ENCODE peak calls at places on chromosomes 16 and 17, in nine cellular contexts. L is cardiac fibroblast; B is sigmoid colon; M is CD8-positive, alpha-beta T cell; J is progenitor cell of endocrine pancreas; X is prostate gland; H is lower leg skin; K is nephron progenitor cell; Y is epithelial cell of esophagus. V is an unnamed sample.
A peak's percentile ranks its signal among the peaks of the same experiment; 100 is the strongest.

GRCh38 chr17:27609606-27610303 is 21.2 kb upstream of the LGALS9 start:
- DNase-seq in L (peak; percentile 32), B (no peak), M (no peak), J (no peak), X (peak; percentile 50), H (no peak), K (peak; percentile 32), Y (peak; percentile 70), V (no peak)

GRCh38 chr17:42653179-42654124 is 5.6 kb upstream of the TUBG2 start:
- DNase-seq in L (peak; percentile 73), B (peak; percentile 92), M (no peak), J (no peak), X (peak; percentile 49), H (peak; percentile 49), K (peak; percentile 31), Y (no peak), V (no peak)

GRCh38 chr16:375927-376816 is 5.6 kb downstream of the PGAP6 start:
- DNase-seq in L (no peak), B (no peak), M (no peak), J (no peak), X (no peak), H (no peak), K (no peak), Y (no peak), V (no peak)

GRCh38 chr17:67449065-67449464 is 72.0 kb downstream of the PITPNC1 start:
- DNase-seq in L (peak; percentile 26), B (no peak), M (no peak), J (no peak), X (no peak), H (no peak), K (no peak), Y (no peak), V (no peak)

GRCh38 chr17:66018786-66019185 is 173.1 kb downstream of the CEP112 start:
- DNase-seq in L (no peak), B (no peak), M (no peak), J (no peak), X (no peak), H (no peak), K (no peak), Y (no peak), V (no peak)

GRCh38 chr16:75288181-75288580 is 36.8 kb upstream of the BCAR1 start:
- DNase-seq in L (no peak), B (no peak), M (no peak), J (no peak), X (no peak), H (no peak), K (no peak), Y (no peak), V (no peak)

GRCh38 chr17:49373115-49373514 is 11.1 kb upstream of the ZNF652 start:
- DNase-seq in L (no peak), B (peak; percentile 7), M (no peak), J (no peak), X (no peak), H (no peak), K (no peak), Y (no peak), V (no peak)

GRCh38 chr16:975313-975690 is 4.5 kb upstream of the LMF1 start:
- DNase-seq in L (no peak), B (no peak), M (no peak), J (no peak), X (no peak), H (no peak), K (no peak), Y (no peak), V (no peak)

GRCh38 chr16:1300664-1301476 is 8.6 kb upstream of the UBE2I start:
- DNase-seq in L (peak; percentile 50), B (no peak), M (peak; percentile 75), J (peak; percentile 83), X (peak; percentile 48), H (peak; percentile 34), K (peak; percentile 85), Y (peak; percentile 50), V (peak; percentile 83)

GRCh38 chr16:1906846-1907165 is 11.4 kb downstream of the HS3ST6 start:
- DNase-seq in L (no peak), B (no peak), M (no peak), J (no peak), X (no peak), H (no peak), K (no peak), Y (no peak), V (no peak)

GRCh38 chr17:35244345-35245195 is 1.7 kb downstream of the SLFN5 start:
- DNase-seq in L (peak; percentile 93), B (peak; percentile 92), M (peak; percentile 86), J (no peak), X (peak; percentile 15), H (peak; percentile 88), K (peak; percentile 18), Y (peak; percentile 79), V (peak; percentile 52)

GRCh38 chr16:85055503-85056210 is 28.1 kb downstream of the KIAA0513 start:
- DNase-seq in L (peak; percentile 64), B (no peak), M (peak; percentile 77), J (no peak), X (peak; percentile 47), H (peak; percentile 65), K (no peak), Y (no peak), V (no peak)

GRCh38 chr16:75957870-75958269 is 231.6 kb upstream of the CPHXL start:
- DNase-seq in L (no peak), B (no peak), M (no peak), J (no peak), X (no peak), H (no peak), K (no peak), Y (peak; percentile 46), V (no peak)

GRCh38 chr16:57020651-57021050 is 31.3 kb downstream of the NLRC5 start:
- DNase-seq in L (no peak), B (peak; percentile 53), M (no peak), J (no peak), X (no peak), H (no peak), K (no peak), Y (no peak), V (no peak)

GRCh38 chr16:4293181-4293716 is 20.4 kb upstream of the TFAP4 start:
- DNase-seq in L (no peak), B (no peak), M (no peak), J (no peak), X (no peak), H (no peak), K (no peak), Y (no peak), V (no peak)

GRCh38 chr16:4291699-4292098 is 18.9 kb upstream of the TFAP4 start:
- DNase-seq in L (no peak), B (no peak), M (no peak), J (no peak), X (no peak), H (no peak), K (no peak), Y (no peak), V (no peak)

GRCh38 chr16:4293822-4294457 is 21.1 kb upstream of the TFAP4 start:
- DNase-seq in L (peak; percentile 61), B (peak; percentile 84), M (no peak), J (peak; percentile 37), X (peak; percentile 64), H (no peak), K (peak; percentile 81), Y (peak; percentile 59), V (no peak)

GRCh38 chr16:4288148-4288921 is 15.5 kb upstream of the TFAP4 start:
- DNase-seq in L (peak; percentile 79), B (peak; percentile 89), M (peak; percentile 84), J (peak; percentile 74), X (peak; percentile 70), H (no peak), K (peak; percentile 83), Y (peak; percentile 91), V (peak; percentile 78)

GRCh38 chr16:4290236-4290830 is 17.5 kb upstream of the TFAP4 start:
- DNase-seq in L (peak; percentile 92), B (no peak), M (no peak), J (no peak), X (no peak), H (no peak), K (no peak), Y (peak; percentile 87), V (no peak)
- TF ChIP-seq CTCF in L (peak; percentile 20), B (no peak), M (no peak), J (no peak), X (peak; percentile 22), H (no peak), K (no peak), Y (peak; percentile 49), V (no peak)

DNA sequence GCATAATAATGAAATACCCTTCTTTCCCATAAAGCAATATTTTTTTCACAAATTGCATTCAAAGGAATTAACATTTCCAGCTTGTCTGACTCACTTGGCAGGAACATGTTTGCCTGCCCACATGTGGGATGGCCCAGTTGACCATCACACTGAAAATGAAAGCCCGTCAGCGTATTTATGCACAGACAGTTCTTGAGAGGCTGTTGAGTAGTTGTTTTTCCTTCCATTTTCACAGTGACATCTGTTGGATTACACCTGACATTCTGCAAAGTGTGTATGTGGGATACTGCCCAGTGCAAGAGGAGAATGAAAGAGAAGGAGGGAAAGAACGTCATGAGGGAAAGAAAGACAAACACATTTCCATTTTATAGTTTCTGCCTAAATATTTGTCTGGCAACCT is 29.7 kb downstream of the HS3ST4 start:
- DNase-seq in L (no peak), B (no peak), M (no peak), J (no peak), X (no peak), H (no peak), K (no peak), Y (no peak), V (no peak)
- TF ChIP-seq CTCF in L (no peak), B (no peak), M (no peak), J (no peak), X (no peak), H (no peak), K (no peak), Y (no peak), V (no peak)

GRCh38 chr17:79902146-79902791 is 63.0 kb upstream of the CBX4 start:
- DNase-seq in L (no peak), B (no peak), M (no peak), J (no peak), X (no peak), H (no peak), K (peak; percentile 0), Y (peak; percentile 34), V (no peak)

GRCh38 chr17:79901131-79901530 is 61.9 kb upstream of the CBX4 start:
- DNase-seq in L (no peak), B (no peak), M (no peak), J (no peak), X (no peak), H (no peak), K (no peak), Y (no peak), V (no peak)

GRCh38 chr17:79892457-79893236 is 53.4 kb upstream of the CBX4 start:
- DNase-seq in L (no peak), B (peak; percentile 32), M (no peak), J (no peak), X (peak; percentile 43), H (peak; percentile 27), K (no peak), Y (peak; percentile 58), V (no peak)

GRCh38 chr17:79899584-79899983 is 60.3 kb upstream of the CBX4 start:
- DNase-seq in L (no peak), B (no peak), M (no peak), J (no peak), X (no peak), H (no peak), K (no peak), Y (no peak), V (no peak)

GRCh38 chr17:79897243-79898063 is 58.2 kb upstream of the CBX4 start:
- DNase-seq in L (no peak), B (no peak), M (no peak), J (no peak), X (peak; percentile 20), H (no peak), K (no peak), Y (peak; percentile 40), V (no peak)
- TF ChIP-seq CTCF in L (no peak), B (no peak), M (no peak), J (no peak), X (no peak), H (no peak), K (no peak), Y (no peak), V (no peak)

GRCh38 chr17:3659541-3660111 is 8.8 kb downstream of the TAX1BP3 start:
- DNase-seq in L (peak; percentile 94), B (peak; percentile 87), M (no peak), J (no peak), X (peak; percentile 62), H (peak; percentile 81), K (no peak), Y (peak; percentile 76), V (no peak)
- TF ChIP-seq CTCF in L (peak; percentile 33), B (peak; percentile 57), M (no peak), J (no peak), X (no peak), H (no peak), K (no peak), Y (no peak), V (no peak)